ENCODE peak calls at places on chromosomes 11 and 22, in five cellular contexts. H is cardiac muscle cell, G is endodermal cell, R is A549, F is tibial nerve. O is an unnamed sample. For H3K4me1, the result is how much of the 10 kb centered on the place peaks cover.

GRCh38 chr11:115687934-115688333 is 183.7 kb upstream of the CADM1 start:
- DNase-seq in H (no peak), G (no peak), R (no peak), F (no peak), O (no peak)

GRCh38 chr22:19549428-19549827 is 25.2 kb upstream of the CLDN5 start:
- DNase-seq in H (no peak), G (no peak), R (no peak), F (no peak), O (no peak)

GRCh38 chr11:69975822-69976221 is 102.3 kb upstream of the ANO1 start:
- DNase-seq in H (no peak), G (no peak), R (no peak), F (no peak), O (no peak)

GRCh38 chr11:2750601-2751522 is 51.1 kb upstream of the KCNQ1OT1 start:
- DNase-seq in H (no peak), G (no peak), R (no peak), F (no peak), O (no peak)

GRCh38 chr11:47175746-47176327 is 842 bp downstream of the ARFGAP2 start:
- DNase-seq in H (no peak), G (no peak), R (no peak), F (no peak), O (no peak)

GRCh38 chr11:62122076-62122475 is 1.7 kb upstream of the INCENP start:
- DNase-seq in H (no peak), G (peak), R (peak), F (no peak), O (no peak)

GRCh38 chr11:93225642-93226041 is 27.9 kb upstream of the SLC36A4 start:
- DNase-seq in H (peak), G (no peak), R (peak), F (no peak), O (no peak)

GRCh38 chr11:124481365-124482323 is 36.1 kb upstream of the OR8B8 start:
- DNase-seq in H (peak), G (peak), R (peak), F (no peak), O (no peak)

GRCh38 chr11:62732830-62733229 is 4.5 kb downstream of the TTC9C start:
- DNase-seq in H (peak), G (no peak), R (peak), F (no peak), O (no peak)

GRCh38 chr11:34827239-34827638 is 88.9 kb downstream of the APIP start:
- DNase-seq in H (no peak), G (no peak), R (no peak), F (no peak), O (no peak)

GRCh38 chr22:40128989-40129388 is 48.7 kb upstream of the TNRC6B start:
- DNase-seq in H (no peak), G (no peak), R (no peak), F (no peak), O (no peak)

GRCh38 chr11:13668102-13668956 is at the start of gene FAR1:
- DNase-seq in H (peak), G (peak), R (peak), F (peak), O (peak)

GRCh38 chr11:33910261-33910959 is 18.5 kb upstream of the LMO2 start:
- DNase-seq in H (no peak), G (no peak), R (no peak), F (no peak), O (no peak)

GRCh38 chr11:119540370-119541125 is 117.6 kb upstream of the THY1 start:
- DNase-seq in H (no peak), G (peak), R (no peak), F (no peak), O (no peak)

GRCh38 chr11:118194835-118195627 is 18.6 kb upstream of the SCN2B start:
- DNase-seq in H (peak), G (peak), R (peak), F (peak), O (no peak)

GRCh38 chr11:19714387-19715363 is 2.0 kb downstream of the NAV2 start:
- DNase-seq in H (peak), G (peak), R (peak), F (peak), O (no peak)

GRCh38 chr11:13329670-13330401 is 52.2 kb downstream of the BMAL1 start:
- DNase-seq in H (no peak), G (no peak), R (no peak), F (no peak), O (no peak)

GRCh38 chr11:116232364-116232801 is 540.4 kb downstream of the BUD13 start:
- DNase-seq in H (no peak), G (no peak), R (no peak), F (no peak), O (no peak)

GRCh38 chr11:94201004-94201465 is 72.4 kb downstream of the PANX1 start:
- DNase-seq in H (no peak), G (no peak), R (peak), F (no peak), O (peak)

GRCh38 chr22:31488988-31489617 is 539 bp downstream of the EIF4ENIF1 start:
- DNase-seq in H (peak), G (peak), R (peak), F (no peak), O (no peak)

GRCh38 chr11:13277719-13278619 is at the start of gene BMAL1:
- DNase-seq in H (peak), G (peak), R (no peak), F (no peak), O (peak)

GRCh38 chr22:48702573-48703264 is 1125.0 kb downstream of the BRD1 start:
- DNase-seq in H (peak), G (peak), R (no peak), F (peak), O (no peak)

GRCh38 chr22:29427176-29427760 is 11.1 kb upstream of the RFPL1 start:
- DNase-seq in H (no peak), G (no peak), R (no peak), F (no peak), O (peak)

GRCh38 chr11:94120946-94121345 is 7.7 kb upstream of the PANX1 start:
- DNase-seq in H (no peak), G (no peak), R (no peak), F (no peak), O (no peak)

GRCh38 chr11:81870066-81870412 is 863.6 kb downstream of the FAM181B start:
- DNase-seq in H (no peak), G (no peak), R (no peak), F (no peak), O (no peak)

GRCh38 chr22:19579880-19580279 is 55.7 kb upstream of the CLDN5 start:
- DNase-seq in H (peak), G (no peak), R (no peak), F (no peak), O (no peak)

GRCh38 chr11:94183886-94184264 is 55.2 kb downstream of the PANX1 start:
- DNase-seq in H (peak), G (peak), R (peak), F (peak), O (peak)

GRCh38 chr11:12303431-12304149 is 73.8 kb upstream of the PARVA start:
- DNase-seq in H (no peak), G (no peak), R (no peak), F (no peak), O (no peak)

GRCh38 chr22:25127274-25127673 is 72.4 kb upstream of the CRYBB3 start:
- DNase-seq in H (no peak), G (no peak), R (no peak), F (no peak), O (no peak)

GRCh38 chr22:23237201-23237798 is 57.0 kb downstream of the BCR start:
- DNase-seq in H (peak), G (peak), R (no peak), F (peak), O (peak)

GRCh38 chr22:23237841-23238240 is 57.5 kb downstream of the BCR start:
- DNase-seq in H (no peak), G (no peak), R (no peak), F (no peak), O (no peak)

GRCh38 chr22:23235425-23235824 is 55.1 kb downstream of the BCR start:
- DNase-seq in H (no peak), G (no peak), R (no peak), F (no peak), O (no peak)

GRCh38 chr22:23236026-23236425 is 55.7 kb downstream of the BCR start:
- DNase-seq in H (no peak), G (no peak), R (no peak), F (no peak), O (no peak)

GRCh38 chr22:23236440-23237139 is 56.3 kb downstream of the BCR start:
- DNase-seq in H (no peak), G (no peak), R (no peak), F (no peak), O (no peak)
- H3K4me1 ChIP-seq in H (under half), G (under half), R (under half), F (under half), O (half or more)

DNA sequence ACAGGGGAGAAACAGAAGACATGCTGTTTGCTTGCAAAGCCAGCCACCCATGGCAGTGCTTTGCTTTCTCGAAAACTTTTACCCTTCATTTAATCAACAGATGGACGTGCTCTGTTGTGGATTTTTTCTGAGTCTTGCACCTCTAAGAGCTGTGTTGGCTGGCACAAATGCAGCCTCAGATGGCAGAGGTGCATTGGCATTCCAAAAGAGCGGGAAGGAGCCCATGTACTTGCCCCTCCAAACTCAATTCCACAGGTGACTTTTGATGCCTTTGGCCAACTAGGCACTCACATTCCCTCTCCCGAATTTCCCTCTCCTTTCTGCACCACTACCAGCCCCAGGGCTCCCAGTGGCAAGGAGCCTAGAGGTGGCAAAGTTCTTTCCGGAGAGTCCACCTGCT is 1.2 kb downstream of the KIRREL3 start:
- DNase-seq in H (no peak), G (no peak), R (no peak), F (no peak), O (no peak)
- H3K4me3 ChIP-seq in H (no peak), G (no peak), R (peak), F (no peak), O (peak)

DNA sequence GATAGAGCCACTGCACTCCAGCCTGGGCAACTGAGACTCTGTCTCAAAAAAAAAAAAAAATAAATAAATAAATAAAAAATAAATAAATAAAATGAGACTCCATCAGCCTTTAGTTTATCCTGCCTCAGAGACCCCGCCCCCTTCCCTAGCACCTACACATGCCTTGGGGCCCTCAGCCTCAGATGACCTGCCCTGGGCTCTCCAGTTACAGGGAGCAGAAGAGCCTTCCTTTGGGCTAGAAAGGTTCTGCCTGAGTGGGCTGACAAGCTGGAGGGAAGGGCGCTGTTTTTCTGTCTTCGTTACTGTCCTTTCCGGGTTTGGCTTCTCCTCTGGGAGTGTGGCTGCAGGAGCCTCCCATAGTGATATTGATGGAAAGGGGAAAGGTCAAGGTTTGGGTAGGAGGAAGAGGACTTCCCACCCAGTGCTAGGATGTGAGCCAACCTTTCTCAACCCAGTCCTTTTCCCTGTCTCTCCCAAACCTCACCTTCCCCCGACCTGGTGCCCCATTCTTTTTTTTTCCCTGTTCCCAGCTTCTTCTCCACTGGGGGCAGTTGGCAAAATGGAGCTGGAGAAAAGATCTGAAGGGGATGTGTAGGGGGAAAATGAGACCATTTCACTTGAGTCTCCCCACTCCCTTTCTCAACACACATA is 1.5 kb upstream of the SF3B2 start:
- DNase-seq in H (no peak), G (peak), R (no peak), F (no peak), O (no peak)
- H3K4me1 ChIP-seq in H (under half), G (under half), R (under half), F (under half), O (half or more)

GRCh38 chr11:7597620-7598019 is 75.7 kb downstream of the CYB5R2 start:
- DNase-seq in H (no peak), G (no peak), R (no peak), F (no peak), O (no peak)
- H3K4me3 ChIP-seq in H (no peak), G (no peak), R (no peak), F (no peak), O (no peak)

DNA sequence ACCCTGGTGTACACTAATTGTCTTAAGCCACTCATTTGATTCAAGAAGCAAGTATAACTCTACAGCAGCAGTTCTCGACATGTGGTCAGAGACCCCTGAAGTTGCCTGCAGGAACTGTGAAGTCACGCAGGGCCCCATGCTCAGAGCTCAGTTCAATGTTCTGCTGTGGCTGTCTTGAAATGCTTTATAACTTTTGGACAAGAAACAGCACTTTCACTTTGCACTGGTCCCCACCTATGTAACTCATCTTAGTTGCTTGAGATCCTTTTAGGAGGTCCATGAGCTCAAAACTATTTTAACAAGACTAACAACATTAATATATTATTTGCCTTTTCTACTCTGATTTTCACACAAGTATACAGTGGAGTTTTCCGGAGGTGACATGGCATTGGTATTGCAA is 64.7 kb downstream of the PRR5L start:
- DNase-seq in H (no peak), G (no peak), R (no peak), F (no peak), O (no peak)
- H3K4me1 ChIP-seq in H (under half), G (under half), R (under half), F (under half), O (under half)

GRCh38 chr11:45058344-45058743 is 88.1 kb upstream of the PRDM11 start:
- DNase-seq in H (no peak), G (no peak), R (no peak), F (peak), O (no peak)
- H3K4me3 ChIP-seq in H (no peak), G (no peak), R (no peak), F (no peak), O (no peak)

GRCh38 chr11:73324116-73324515 is 16.0 kb downstream of the ARHGEF17 start:
- DNase-seq in H (no peak), G (no peak), R (no peak), F (no peak), O (no peak)

GRCh38 chr11:73324665-73325035 is 16.6 kb downstream of the ARHGEF17 start:
- DNase-seq in H (no peak), G (no peak), R (no peak), F (no peak), O (no peak)

GRCh38 chr11:73322111-73322985 is 14.3 kb downstream of the ARHGEF17 start:
- DNase-seq in H (peak), G (no peak), R (no peak), F (no peak), O (no peak)

GRCh38 chr11:73322986-73323306 is 14.9 kb downstream of the ARHGEF17 start:
- DNase-seq in H (no peak), G (no peak), R (no peak), F (no peak), O (no peak)

DNA sequence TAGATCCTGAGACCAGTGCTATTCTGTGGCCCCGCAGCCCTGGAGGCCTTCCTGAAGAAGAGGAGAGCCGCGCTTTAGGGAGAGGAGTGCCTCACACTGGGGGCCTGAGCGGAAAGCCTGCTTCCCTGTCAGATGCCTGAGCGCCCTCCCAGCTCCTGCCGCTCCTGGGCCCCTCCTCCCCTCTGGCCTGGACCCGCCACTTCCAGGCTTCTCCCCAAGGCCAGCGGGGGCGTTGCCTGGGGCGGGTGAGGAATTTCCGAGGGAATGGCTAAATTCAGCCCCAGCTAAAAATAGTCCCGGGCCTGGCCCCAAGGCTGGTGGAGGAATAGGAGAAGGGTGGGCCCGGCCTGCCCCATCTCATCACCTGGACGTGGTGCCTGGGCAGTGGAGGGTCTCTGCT is 15.4 kb downstream of the ARHGEF17 start:
- DNase-seq in H (peak), G (peak), R (no peak), F (peak), O (no peak)
- H3K4me1 ChIP-seq in H (half or more), G (under half), R (under half), F (half or more), O (half or more)

GRCh38 chr22:43002198-43002577 is 12.8 kb downstream of the PACSIN2 start:
- DNase-seq in H (peak), G (peak), R (peak), F (no peak), O (no peak)

GRCh38 chr22:43000441-43001175 is 14.3 kb downstream of the PACSIN2 start:
- DNase-seq in H (peak), G (no peak), R (no peak), F (no peak), O (no peak)

GRCh38 chr22:43004362-43005035 is 10.4 kb downstream of the PACSIN2 start:
- DNase-seq in H (peak), G (no peak), R (peak), F (no peak), O (no peak)

GRCh38 chr22:43005106-43005505 is 9.8 kb downstream of the PACSIN2 start:
- DNase-seq in H (no peak), G (no peak), R (no peak), F (no peak), O (no peak)

GRCh38 chr22:43001271-43002197 is 13.4 kb downstream of the PACSIN2 start:
- DNase-seq in H (peak), G (no peak), R (no peak), F (no peak), O (no peak)
- H3K4me3 ChIP-seq in H (no peak), G (no peak), R (peak), F (no peak), O (no peak)

GRCh38 chr22:46769191-46769675 is 6.8 kb downstream of the TBC1D22A start:
- DNase-seq in H (no peak), G (no peak), R (no peak), F (no peak), O (no peak)

GRCh38 chr22:46770151-46770641 is 7.7 kb downstream of the TBC1D22A start:
- DNase-seq in H (no peak), G (no peak), R (no peak), F (no peak), O (no peak)

GRCh38 chr22:46767249-46767985 is 5.0 kb downstream of the TBC1D22A start:
- DNase-seq in H (no peak), G (no peak), R (no peak), F (no peak), O (no peak)

GRCh38 chr22:46770726-46771125 is 8.3 kb downstream of the TBC1D22A start:
- DNase-seq in H (no peak), G (no peak), R (no peak), F (peak), O (no peak)

DNA sequence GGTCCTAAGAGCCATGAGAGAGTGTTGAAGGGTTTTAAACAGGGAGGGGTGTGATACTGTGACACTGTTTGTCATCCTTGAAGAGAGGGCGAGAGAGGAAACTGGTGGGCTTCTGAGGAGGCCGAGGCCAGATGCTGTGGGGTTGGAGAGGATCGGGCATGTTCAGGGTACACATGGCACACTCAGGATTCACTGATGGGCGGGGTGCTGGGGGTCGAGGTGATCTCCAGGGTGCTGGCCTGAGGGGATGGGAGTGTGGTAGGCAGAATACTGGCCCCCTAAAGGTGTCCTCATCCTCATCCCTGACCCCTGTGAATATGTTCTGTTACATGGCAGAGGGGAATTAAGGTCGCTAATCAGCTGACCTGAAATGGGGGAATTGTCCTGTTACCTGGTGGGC is 7.3 kb downstream of the TBC1D22A start:
- DNase-seq in H (no peak), G (no peak), R (no peak), F (no peak), O (no peak)
- H3K4me1 ChIP-seq in H (under half), G (under half), R (under half), F (half or more), O (half or more)

O was measured in esophagus muscularis mucosa.